ENCODE peak calls at places on chromosome 20, in four cellular contexts. One of them, this sample, is unnamed.

GRCh38 chr20:47479506-47479905 is 22.2 kb upstream of the NCOA3 start:
- DNase-seq in cardiac fibroblast: peak
- DNase-seq in colonic mucosa: no peak
- DNase-seq in left lung: no peak
- DNase-seq in this sample: no peak

GRCh38 chr20:2859330-2860121 is 13.8 kb upstream of the PTPRA start:
- DNase-seq in cardiac fibroblast: peak
- DNase-seq in colonic mucosa: no peak
- DNase-seq in left lung: no peak
- DNase-seq in this sample: no peak

GRCh38 chr20:17500826-17501225 is 30.4 kb downstream of the BFSP1 start:
- DNase-seq in left lung: no peak
- DNase-seq in colonic mucosa: no peak
- DNase-seq in cardiac fibroblast: no peak
- DNase-seq in this sample: peak

GRCh38 chr20:17985388-17986018 is 16.7 kb downstream of the MGME1 start:
- DNase-seq in left lung: no peak
- DNase-seq in cardiac fibroblast: no peak
- DNase-seq in colonic mucosa: peak
- DNase-seq in this sample: no peak

GRCh38 chr20:57470666-57471495 is 54.1 kb downstream of the CTCFL start:
- DNase-seq in colonic mucosa: no peak
- DNase-seq in cardiac fibroblast: no peak
- DNase-seq in left lung: no peak
- DNase-seq in this sample: no peak

GRCh38 chr20:57275334-57275733 is 8.9 kb upstream of the BMP7 start:
- DNase-seq in left lung: no peak
- DNase-seq in colonic mucosa: no peak
- DNase-seq in cardiac fibroblast: no peak
- DNase-seq in this sample: no peak

GRCh38 chr20:32753731-32754130 is 8.5 kb upstream of the DNMT3B start:
- DNase-seq in cardiac fibroblast: no peak
- DNase-seq in colonic mucosa: no peak
- DNase-seq in left lung: no peak
- DNase-seq in this sample: no peak

GRCh38 chr20:40743172-40743775 is 54.2 kb upstream of the MAFB start:
- DNase-seq in left lung: no peak
- DNase-seq in cardiac fibroblast: no peak
- DNase-seq in colonic mucosa: no peak
- DNase-seq in this sample: no peak

GRCh38 chr20:17666491-17666890 is 15.6 kb downstream of the RRBP1 start:
- DNase-seq in cardiac fibroblast: peak
- DNase-seq in colonic mucosa: no peak
- DNase-seq in left lung: no peak
- DNase-seq in this sample: no peak

GRCh38 chr20:31484001-31484400 is 8.9 kb downstream of the REM1 start:
- DNase-seq in cardiac fibroblast: no peak
- DNase-seq in colonic mucosa: no peak
- DNase-seq in left lung: no peak
- DNase-seq in this sample: no peak

GRCh38 chr20:53337419-53338101 is 256.1 kb downstream of the ZNF217 start:
- DNase-seq in cardiac fibroblast: no peak
- DNase-seq in left lung: no peak
- DNase-seq in colonic mucosa: no peak
- DNase-seq in this sample: no peak

GRCh38 chr20:3900187-3900604 is 11.0 kb downstream of the PANK2 start:
- DNase-seq in cardiac fibroblast: no peak
- DNase-seq in left lung: no peak
- DNase-seq in colonic mucosa: no peak
- DNase-seq in this sample: no peak

GRCh38 chr20:47453167-47453782 is 48.4 kb upstream of the NCOA3 start:
- DNase-seq in left lung: no peak
- DNase-seq in colonic mucosa: no peak
- DNase-seq in cardiac fibroblast: peak
- DNase-seq in this sample: no peak

GRCh38 chr20:50029697-50030428 is 47.1 kb downstream of the SNAI1 start:
- DNase-seq in cardiac fibroblast: peak
- DNase-seq in colonic mucosa: no peak
- DNase-seq in left lung: peak
- DNase-seq in this sample: peak

DNA sequence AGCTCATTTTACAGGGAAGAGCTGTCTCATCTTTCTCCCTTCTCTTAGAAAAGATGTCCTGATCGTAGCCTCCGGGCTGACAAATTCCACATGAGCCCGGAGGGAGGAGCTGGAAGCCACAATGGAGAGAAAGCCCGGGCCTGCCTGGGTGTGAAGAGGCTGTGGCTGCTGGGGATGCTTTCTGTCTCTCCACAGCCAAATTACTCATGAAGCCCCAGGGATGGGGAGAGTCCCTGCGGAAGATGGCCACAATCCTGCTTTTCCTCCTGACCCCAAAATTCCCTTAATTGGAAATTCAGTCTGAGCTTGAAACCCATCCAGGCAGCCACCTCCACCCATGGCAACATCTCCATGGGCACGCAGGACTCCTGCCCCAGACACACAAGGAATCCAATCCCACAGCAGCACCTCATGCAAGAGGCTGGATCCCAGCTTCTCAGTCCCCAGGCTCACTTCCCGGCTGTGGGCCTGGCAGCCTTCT is 32.4 kb downstream of the JPH2 start:
- DNase-seq in colonic mucosa: no peak
- DNase-seq in cardiac fibroblast: no peak
- DNase-seq in left lung: no peak
- DNase-seq in this sample: no peak
- TF ChIP-seq CTCF in colonic mucosa: no peak
- TF ChIP-seq CTCF in cardiac fibroblast: no peak
- TF ChIP-seq CTCF in left lung: no peak
- TF ChIP-seq CTCF in this sample: no peak

DNA sequence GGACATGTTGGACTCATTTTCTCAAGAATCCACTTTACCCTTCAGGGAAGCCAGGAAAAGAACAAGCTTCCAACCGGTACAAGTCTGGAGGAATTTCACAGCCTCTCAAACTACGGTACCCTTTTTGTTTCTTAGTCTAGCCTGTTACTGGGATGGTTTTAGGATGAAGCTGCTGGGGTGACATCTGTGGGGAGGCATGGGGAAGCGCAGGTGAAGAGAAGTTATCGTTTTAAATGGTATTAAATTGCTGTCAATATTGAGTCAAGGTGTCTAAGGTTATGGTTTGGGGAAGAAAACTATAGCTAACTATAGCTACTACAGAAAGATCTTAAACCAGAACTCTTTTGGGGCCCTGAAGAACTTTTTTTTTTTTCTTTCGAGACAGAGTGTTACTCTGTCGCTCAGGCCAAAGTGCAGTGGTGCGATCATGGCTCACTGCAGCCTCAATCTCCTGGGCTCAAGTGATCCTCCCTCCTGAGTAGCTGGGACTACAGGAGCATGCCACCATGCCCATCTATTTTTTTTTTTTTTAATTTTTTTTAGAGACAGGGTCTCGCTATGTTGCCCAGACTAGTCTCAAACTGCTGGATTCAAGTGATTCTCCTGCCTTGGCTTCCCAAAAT is 128.7 kb downstream of the RIN2 start:
- DNase-seq in colonic mucosa: peak
- DNase-seq in cardiac fibroblast: peak
- DNase-seq in left lung: no peak
- DNase-seq in this sample: no peak
- TF ChIP-seq CTCF in colonic mucosa: no peak
- TF ChIP-seq CTCF in cardiac fibroblast: peak
- TF ChIP-seq CTCF in left lung: no peak
- TF ChIP-seq CTCF in this sample: no peak

GRCh38 chr20:34302312-34302722 is 838 bp downstream of the AHCY start:
- DNase-seq in colonic mucosa: no peak
- DNase-seq in left lung: no peak
- DNase-seq in cardiac fibroblast: peak
- DNase-seq in this sample: no peak
- TF ChIP-seq CTCF in colonic mucosa: no peak
- TF ChIP-seq CTCF in left lung: no peak
- TF ChIP-seq CTCF in cardiac fibroblast: peak
- TF ChIP-seq CTCF in this sample: peak

GRCh38 chr20:10476319-10476724 is 41.2 kb downstream of the SLX4IP start:
- DNase-seq in left lung: no peak
- DNase-seq in colonic mucosa: no peak
- DNase-seq in cardiac fibroblast: no peak
- DNase-seq in this sample: peak
- TF ChIP-seq CTCF in left lung: no peak
- TF ChIP-seq CTCF in colonic mucosa: no peak
- TF ChIP-seq CTCF in cardiac fibroblast: no peak
- TF ChIP-seq CTCF in this sample: peak